ENCODE peak calls at places on chromosomes 3 and 15, in nine cellular contexts. V is kidney, X is heart left ventricle, L is lower leg skin, Q is astrocyte, E is left lung, N is astrocyte of the spinal cord, K is mesendoderm, C is transverse colon. M is an unnamed sample.

GRCh38 chr15:66586155-66586976 is 20.6 kb upstream of the LCTL start:
- DNase-seq in N (no peak), X (no peak), V (peak; percentile 42), E (no peak), K (no peak), C (no peak), L (no peak), Q (no peak), M (no peak)

GRCh38 chr3:194475138-194475932 is 11.5 kb downstream of the ATP13A3 start:
- DNase-seq in E (no peak), L (no peak), V (no peak), X (no peak), C (no peak), K (no peak), N (no peak), Q (no peak), M (no peak)

GRCh38 chr3:60957541-60957940 is 293.7 kb downstream of the FHIT start:
- DNase-seq in C (no peak), K (no peak), X (no peak), Q (no peak), N (no peak), V (no peak), E (no peak), L (no peak), M (no peak)

GRCh38 chr15:67590191-67590590 is 47.7 kb downstream of the MAP2K5 start:
- DNase-seq in L (no peak), E (no peak), C (no peak), Q (no peak), N (no peak), X (no peak), V (no peak), K (no peak), M (no peak)

GRCh38 chr3:99439892-99440291 is 198.5 kb upstream of the COL8A1 start:
- DNase-seq in V (no peak), K (no peak), N (no peak), L (no peak), C (no peak), E (no peak), Q (peak; percentile 14), X (no peak), M (no peak)

GRCh38 chr3:190382082-190382481 is 5.9 kb upstream of the CLDN16 start:
- DNase-seq in L (no peak), K (no peak), Q (peak; percentile 90), V (no peak), N (peak; percentile 74), C (no peak), X (no peak), E (no peak), M (no peak)

GRCh38 chr3:120113128-120114116 is 19.2 kb upstream of the GSK3B start:
- DNase-seq in K (no peak), Q (peak; percentile 73), N (peak; percentile 63), V (no peak), X (no peak), L (no peak), C (no peak), E (no peak), M (no peak)

GRCh38 chr15:63157891-63158431 is 684 bp upstream of the RPS27L start:
- DNase-seq in Q (peak; percentile 77), E (no peak), V (no peak), N (peak; percentile 85), C (peak; percentile 54), X (no peak), L (peak; percentile 57), K (peak; percentile 84), M (peak; percentile 33)

GRCh38 chr3:78728406-78729145 is 1039.2 kb downstream of the ROBO1 start:
- DNase-seq in Q (peak; percentile 51), V (peak; percentile 77), N (peak; percentile 75), X (peak; percentile 61), E (no peak), K (peak; percentile 57), C (peak; percentile 29), L (peak; percentile 61), M (no peak)

GRCh38 chr3:176262071-176262470 is 935.2 kb downstream of the TBL1XR1 start:
- DNase-seq in N (no peak), V (no peak), K (no peak), C (peak; percentile 17), X (no peak), Q (no peak), L (no peak), E (no peak), M (no peak)
- H3K4me3 ChIP-seq in N (no peak overlapping the region), V (no peak overlapping the region), K (no peak overlapping the region), C (no peak overlapping the region), X (no peak overlapping the region), Q (no peak overlapping the region), L (no peak overlapping the region), E (no peak overlapping the region), M (no peak overlapping the region)

GRCh38 chr3:150040097-150040496 is 69.4 kb upstream of the PFN2 start:
- DNase-seq in Q (no peak), K (no peak), V (no peak), N (no peak), E (no peak), L (no peak), C (no peak), X (no peak), M (no peak)

GRCh38 chr3:150036780-150037179 is 66.1 kb upstream of the PFN2 start:
- DNase-seq in Q (no peak), C (no peak), X (no peak), V (no peak), K (no peak), L (no peak), N (no peak), E (no peak), M (no peak)

GRCh38 chr3:150035400-150035799 is 64.7 kb upstream of the PFN2 start:
- DNase-seq in Q (no peak), K (peak; percentile 26), V (no peak), C (no peak), L (no peak), N (no peak), X (no peak), E (no peak), M (no peak)

GRCh38 chr3:150038830-150039229 is 68.1 kb upstream of the PFN2 start:
- DNase-seq in V (no peak), E (no peak), X (no peak), C (no peak), N (no peak), K (peak; percentile 33), L (no peak), Q (no peak), M (no peak)

DNA sequence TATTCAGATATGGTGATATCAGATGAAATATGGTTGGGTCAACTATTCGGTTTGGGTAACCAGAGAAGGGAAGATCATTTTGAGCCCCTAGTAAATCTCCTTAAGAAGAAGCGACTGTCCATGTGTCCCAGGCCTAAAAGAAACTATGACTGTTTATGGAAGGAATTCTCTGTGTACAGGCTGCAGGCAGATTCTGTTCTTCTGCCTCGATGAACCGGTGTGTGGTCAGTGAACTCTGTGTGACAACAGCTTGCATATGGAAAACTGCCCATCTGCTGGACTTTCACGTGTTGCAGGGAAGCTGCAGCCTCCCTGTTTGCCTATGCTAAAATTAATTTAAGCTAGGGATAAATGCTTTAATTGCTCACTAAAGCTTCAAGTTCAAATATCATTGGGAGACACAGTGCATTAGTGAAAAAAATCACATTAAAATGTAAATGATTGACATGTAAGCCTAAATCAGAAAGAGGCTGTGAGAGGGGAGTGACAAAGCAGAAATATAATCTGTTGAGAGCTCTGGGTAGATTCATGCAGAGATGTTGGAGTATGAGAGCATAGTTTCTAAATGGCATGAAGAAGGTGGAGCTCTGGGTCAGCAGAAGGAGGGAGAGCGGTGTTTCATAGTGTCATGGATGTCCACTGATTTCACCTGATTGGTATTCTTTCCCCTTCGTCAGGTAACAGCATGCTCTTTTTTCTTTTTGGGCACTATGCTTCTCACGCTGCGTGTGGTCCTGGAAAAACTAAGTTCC is 65.4 kb upstream of the PFN2 start:
- DNase-seq in Q (no peak), E (no peak), C (no peak), N (no peak), X (no peak), V (no peak), K (no peak), L (no peak), M (no peak)
- H3K4me3 ChIP-seq in Q (no peak overlapping the region), E (no peak overlapping the region), C (no peak overlapping the region), N (no peak overlapping the region), X (no peak overlapping the region), V (no peak overlapping the region), K (no peak overlapping the region), L (no peak overlapping the region), M (no peak overlapping the region)

DNA sequence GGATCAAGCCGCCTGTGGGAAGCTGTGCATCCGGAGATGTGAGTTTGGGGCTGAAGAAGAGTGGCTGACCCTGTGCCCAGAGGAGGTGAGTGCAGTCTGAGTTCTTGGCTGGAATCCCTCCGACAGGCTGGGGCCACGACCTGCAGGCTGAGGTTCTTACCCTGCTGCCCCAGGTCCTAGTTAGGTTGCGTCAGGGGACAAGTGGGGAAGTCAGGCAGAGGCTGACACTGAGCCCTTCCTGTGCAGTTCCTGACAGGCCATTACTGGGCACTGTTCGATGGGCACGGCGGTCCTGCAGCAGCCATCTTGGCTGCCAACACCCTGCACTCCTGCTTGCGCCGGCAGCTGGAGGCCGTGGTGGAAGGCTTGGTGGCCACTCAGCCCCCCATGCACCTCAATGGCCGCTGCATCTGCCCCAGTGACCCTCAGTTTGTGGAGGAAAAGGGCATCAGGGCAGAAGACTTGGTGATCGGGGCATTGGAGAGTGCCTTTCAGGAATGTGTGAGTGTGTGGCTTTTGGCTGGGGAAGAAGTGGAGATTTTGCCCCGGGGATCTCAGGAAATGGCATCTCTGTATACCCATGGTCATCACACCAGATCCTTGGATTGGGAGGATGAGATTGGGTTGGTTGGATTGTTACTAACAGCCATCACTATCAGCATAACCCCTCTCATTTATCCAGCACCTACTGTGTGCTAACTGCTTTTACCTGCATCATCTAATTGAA is 1.3 kb downstream of the PPM1M start:
- DNase-seq in Q (no peak), V (no peak), X (peak; percentile 62), L (no peak), E (peak; percentile 88), C (no peak), K (no peak), N (no peak), M (no peak)
- H3K4me3 ChIP-seq in Q (no peak overlapping the region), V (peak overlapping the region; percentile 45), X (peak overlapping the region; percentile 74), L (no peak overlapping the region), E (peak overlapping the region; percentile 66), C (no peak overlapping the region), K (no peak overlapping the region), N (no peak overlapping the region), M (peak overlapping the region; percentile 55)

GRCh38 chr3:177358968-177359600 is 161.8 kb upstream of the TBL1XR1 start:
- DNase-seq in E (peak; percentile 86), L (no peak), C (peak; percentile 82), Q (peak; percentile 40), X (peak; percentile 77), N (peak; percentile 50), V (peak; percentile 82), K (peak; percentile 98), M (no peak)

GRCh38 chr3:177359601-177360357 is 162.5 kb upstream of the TBL1XR1 start:
- DNase-seq in Q (peak; percentile 99), K (peak; percentile 100), N (peak; percentile 99), L (peak; percentile 94), X (peak; percentile 97), E (peak; percentile 98), C (peak; percentile 97), V (peak; percentile 99), M (peak; percentile 93)

GRCh38 chr3:177362646-177363045 is 165.4 kb upstream of the TBL1XR1 start:
- DNase-seq in N (no peak), K (no peak), V (no peak), E (no peak), L (no peak), X (no peak), Q (no peak), C (peak; percentile 40), M (no peak)

GRCh38 chr3:177364236-177364635 is 167.0 kb upstream of the TBL1XR1 start:
- DNase-seq in L (no peak), E (no peak), N (no peak), Q (no peak), X (no peak), C (no peak), V (no peak), K (no peak), M (no peak)

GRCh38 chr3:177361042-177361938 is 164.0 kb upstream of the TBL1XR1 start:
- DNase-seq in L (no peak), C (no peak), N (no peak), Q (no peak), V (peak; percentile 69), E (no peak), K (peak; percentile 68), X (no peak), M (no peak)
- H3K4me3 ChIP-seq in L (no peak overlapping the region), C (no peak overlapping the region), N (no peak overlapping the region), Q (peak overlapping the region; percentile 5), V (peak overlapping the region; percentile 59), E (no peak overlapping the region), K (no peak overlapping the region), X (peak overlapping the region; percentile 41), M (no peak overlapping the region)